ENCODE peak calls at places on chromosomes 12 and 14, in eight cellular contexts. One of them, this sample, is unnamed.

GRCh38 chr12:56836800-56837663 is 73.9 kb downstream of the HSD17B6 start:
- DNase-seq in pancreas: no peak
- DNase-seq in GM23248: peak; percentile 92
- DNase-seq in CD8-positive, alpha-beta memory T cell: no peak
- DNase-seq in cardiac muscle cell: peak; percentile 76
- DNase-seq in HCT116: no peak
- DNase-seq in aorta: no peak
- DNase-seq in Karpas-422: peak; percentile 61
- DNase-seq in this sample: no peak

GRCh38 chr12:123264642-123265041 is 7.0 kb downstream of the CDK2AP1 start:
- DNase-seq in pancreas: no peak
- DNase-seq in GM23248: no peak
- DNase-seq in CD8-positive, alpha-beta memory T cell: no peak
- DNase-seq in cardiac muscle cell: no peak
- DNase-seq in HCT116: no peak
- DNase-seq in aorta: no peak
- DNase-seq in Karpas-422: peak; percentile 65
- DNase-seq in this sample: no peak

GRCh38 chr12:53596920-53597363 is 29.2 kb downstream of the ATF7 start:
- DNase-seq in pancreas: no peak
- DNase-seq in GM23248: peak; percentile 49
- DNase-seq in CD8-positive, alpha-beta memory T cell: no peak
- DNase-seq in cardiac muscle cell: peak; percentile 68
- DNase-seq in HCT116: no peak
- DNase-seq in aorta: no peak
- DNase-seq in Karpas-422: no peak
- DNase-seq in this sample: no peak

GRCh38 chr12:98635657-98636323 is 8.8 kb downstream of the IKBIP start:
- DNase-seq in pancreas: no peak
- DNase-seq in GM23248: peak; percentile 56
- DNase-seq in CD8-positive, alpha-beta memory T cell: no peak
- DNase-seq in cardiac muscle cell: peak; percentile 62
- DNase-seq in HCT116: peak; percentile 39
- DNase-seq in aorta: no peak
- DNase-seq in Karpas-422: peak; percentile 77
- DNase-seq in this sample: no peak

GRCh38 chr12:37546901-37547475 is 769.6 kb upstream of the ALG10B start:
- DNase-seq in pancreas: no peak
- DNase-seq in GM23248: no peak
- DNase-seq in CD8-positive, alpha-beta memory T cell: no peak
- DNase-seq in cardiac muscle cell: no peak
- DNase-seq in HCT116: no peak
- DNase-seq in aorta: no peak
- DNase-seq in Karpas-422: no peak
- DNase-seq in this sample: no peak

GRCh38 chr12:89571481-89572190 is 45.8 kb upstream of the POC1B start:
- DNase-seq in pancreas: no peak
- DNase-seq in GM23248: peak; percentile 81
- DNase-seq in CD8-positive, alpha-beta memory T cell: no peak
- DNase-seq in cardiac muscle cell: peak; percentile 46
- DNase-seq in HCT116: no peak
- DNase-seq in aorta: no peak
- DNase-seq in Karpas-422: no peak
- DNase-seq in this sample: no peak

GRCh38 chr12:80187660-80188090 is 88.3 kb downstream of the OTOGL start:
- DNase-seq in pancreas: no peak
- DNase-seq in GM23248: peak; percentile 41
- DNase-seq in CD8-positive, alpha-beta memory T cell: no peak
- DNase-seq in cardiac muscle cell: peak; percentile 59
- DNase-seq in HCT116: no peak
- DNase-seq in aorta: no peak
- DNase-seq in Karpas-422: no peak
- DNase-seq in this sample: no peak

GRCh38 chr12:49665384-49665783 is 41.8 kb downstream of the FMNL3 start:
- DNase-seq in pancreas: no peak
- DNase-seq in GM23248: no peak
- DNase-seq in CD8-positive, alpha-beta memory T cell: no peak
- DNase-seq in cardiac muscle cell: peak; percentile 51
- DNase-seq in HCT116: no peak
- DNase-seq in aorta: peak; percentile 55
- DNase-seq in Karpas-422: no peak
- DNase-seq in this sample: no peak

GRCh38 chr12:8698132-8698829 is 490 bp downstream of the RIMKLB start:
- DNase-seq in pancreas: peak; percentile 42
- DNase-seq in GM23248: peak; percentile 86
- DNase-seq in CD8-positive, alpha-beta memory T cell: peak; percentile 44
- DNase-seq in cardiac muscle cell: peak; percentile 46
- DNase-seq in HCT116: no peak
- DNase-seq in aorta: peak; percentile 92
- DNase-seq in Karpas-422: no peak
- DNase-seq in this sample: peak; percentile 91

GRCh38 chr14:77607741-77608302 is 8.6 kb downstream of the SPTLC2 start:
- DNase-seq in pancreas: no peak
- DNase-seq in GM23248: no peak
- DNase-seq in CD8-positive, alpha-beta memory T cell: no peak
- DNase-seq in cardiac muscle cell: no peak
- DNase-seq in HCT116: no peak
- DNase-seq in aorta: no peak
- DNase-seq in Karpas-422: no peak
- DNase-seq in this sample: no peak

GRCh38 chr14:20332946-20333782 is at the start of gene CCNB1IP1:
- DNase-seq in pancreas: peak; percentile 64
- DNase-seq in GM23248: peak; percentile 86
- DNase-seq in CD8-positive, alpha-beta memory T cell: peak; percentile 53
- DNase-seq in cardiac muscle cell: peak; percentile 92
- DNase-seq in HCT116: peak; percentile 91
- DNase-seq in aorta: peak; percentile 79
- DNase-seq in Karpas-422: peak; percentile 96
- DNase-seq in this sample: peak; percentile 46

GRCh38 chr14:50335989-50336391 is 23.9 kb downstream of the DMAC2L start:
- DNase-seq in pancreas: no peak
- DNase-seq in GM23248: peak; percentile 44
- DNase-seq in CD8-positive, alpha-beta memory T cell: no peak
- DNase-seq in cardiac muscle cell: peak; percentile 71
- DNase-seq in HCT116: no peak
- DNase-seq in aorta: no peak
- DNase-seq in Karpas-422: no peak
- DNase-seq in this sample: no peak

GRCh38 chr12:46269429-46270241 is 792 bp upstream of the SLC38A1 start:
- DNase-seq in pancreas: no peak
- DNase-seq in GM23248: peak; percentile 2
- DNase-seq in CD8-positive, alpha-beta memory T cell: peak; percentile 45
- DNase-seq in cardiac muscle cell: no peak
- DNase-seq in HCT116: no peak
- DNase-seq in aorta: no peak
- DNase-seq in Karpas-422: peak; percentile 65
- DNase-seq in this sample: peak; percentile 75

GRCh38 chr14:74414380-74414779 is 11.6 kb downstream of the SYNDIG1L start:
- DNase-seq in pancreas: no peak
- DNase-seq in GM23248: no peak
- DNase-seq in CD8-positive, alpha-beta memory T cell: no peak
- DNase-seq in cardiac muscle cell: no peak
- DNase-seq in HCT116: no peak
- DNase-seq in aorta: no peak
- DNase-seq in Karpas-422: no peak
- DNase-seq in this sample: no peak

GRCh38 chr12:8609061-8609570 is 3.5 kb downstream of the AICDA start:
- DNase-seq in pancreas: no peak
- DNase-seq in GM23248: peak; percentile 66
- DNase-seq in CD8-positive, alpha-beta memory T cell: no peak
- DNase-seq in cardiac muscle cell: peak; percentile 67
- DNase-seq in HCT116: peak; percentile 35
- DNase-seq in aorta: no peak
- DNase-seq in Karpas-422: peak; percentile 76
- DNase-seq in this sample: no peak

GRCh38 chr14:87503711-87504110 is 489.3 kb downstream of the GALC start:
- DNase-seq in pancreas: no peak
- DNase-seq in GM23248: no peak
- DNase-seq in CD8-positive, alpha-beta memory T cell: no peak
- DNase-seq in cardiac muscle cell: no peak
- DNase-seq in HCT116: no peak
- DNase-seq in aorta: no peak
- DNase-seq in Karpas-422: no peak
- DNase-seq in this sample: no peak

GRCh38 chr12:105292705-105293104 is 37.8 kb upstream of the C12orf75 start:
- DNase-seq in pancreas: no peak
- DNase-seq in GM23248: peak; percentile 33
- DNase-seq in CD8-positive, alpha-beta memory T cell: no peak
- DNase-seq in cardiac muscle cell: peak; percentile 48
- DNase-seq in HCT116: no peak
- DNase-seq in aorta: no peak
- DNase-seq in Karpas-422: no peak
- DNase-seq in this sample: no peak

GRCh38 chr12:116659771-116660481 is 77.9 kb downstream of the SPRING1 start:
- DNase-seq in pancreas: no peak
- DNase-seq in GM23248: peak; percentile 52
- DNase-seq in CD8-positive, alpha-beta memory T cell: no peak
- DNase-seq in cardiac muscle cell: peak; percentile 28
- DNase-seq in HCT116: peak; percentile 65
- DNase-seq in aorta: peak; percentile 72
- DNase-seq in Karpas-422: no peak
- DNase-seq in this sample: no peak

GRCh38 chr12:112998997-112999767 is 20.9 kb downstream of the OAS2 start:
- DNase-seq in pancreas: no peak
- DNase-seq in GM23248: no peak
- DNase-seq in CD8-positive, alpha-beta memory T cell: no peak
- DNase-seq in cardiac muscle cell: no peak
- DNase-seq in HCT116: no peak
- DNase-seq in aorta: no peak
- DNase-seq in Karpas-422: no peak
- DNase-seq in this sample: no peak

GRCh38 chr14:26415618-26416123 is 182.2 kb downstream of the NOVA1 start:
- DNase-seq in pancreas: peak; percentile 7
- DNase-seq in GM23248: peak; percentile 48
- DNase-seq in CD8-positive, alpha-beta memory T cell: no peak
- DNase-seq in cardiac muscle cell: no peak
- DNase-seq in HCT116: no peak
- DNase-seq in aorta: peak; percentile 55
- DNase-seq in Karpas-422: no peak
- DNase-seq in this sample: no peak

GRCh38 chr12:110733857-110734373 is 8.8 kb downstream of the PPP1CC start:
- DNase-seq in pancreas: no peak
- DNase-seq in GM23248: no peak
- DNase-seq in CD8-positive, alpha-beta memory T cell: no peak
- DNase-seq in cardiac muscle cell: no peak
- DNase-seq in HCT116: no peak
- DNase-seq in aorta: no peak
- DNase-seq in Karpas-422: no peak
- DNase-seq in this sample: no peak

GRCh38 chr14:52220924-52221802 is 46.3 kb upstream of the PTGDR start:
- DNase-seq in pancreas: no peak
- DNase-seq in GM23248: no peak
- DNase-seq in CD8-positive, alpha-beta memory T cell: no peak
- DNase-seq in cardiac muscle cell: no peak
- DNase-seq in HCT116: no peak
- DNase-seq in aorta: no peak
- DNase-seq in Karpas-422: no peak
- DNase-seq in this sample: no peak

GRCh38 chr12:115424003-115424402 is 740.0 kb upstream of the TBX3 start:
- DNase-seq in pancreas: no peak
- DNase-seq in GM23248: no peak
- DNase-seq in CD8-positive, alpha-beta memory T cell: no peak
- DNase-seq in cardiac muscle cell: no peak
- DNase-seq in HCT116: no peak
- DNase-seq in aorta: no peak
- DNase-seq in Karpas-422: no peak
- DNase-seq in this sample: no peak
- H3K4me1 ChIP-seq in pancreas: no peaks in the 10 kb centered on the region
- H3K4me1 ChIP-seq in GM23248: no peaks in the 10 kb centered on the region
- H3K4me1 ChIP-seq in CD8-positive, alpha-beta memory T cell: no peaks in the 10 kb centered on the region
- H3K4me1 ChIP-seq in cardiac muscle cell: peaks cover 23% of the 10 kb centered on the region
- H3K4me1 ChIP-seq in HCT116: no peaks in the 10 kb centered on the region
- H3K4me1 ChIP-seq in aorta: no peaks in the 10 kb centered on the region
- H3K4me1 ChIP-seq in Karpas-422: no peaks in the 10 kb centered on the region
- H3K4me1 ChIP-seq in this sample: no peaks in the 10 kb centered on the region

DNA sequence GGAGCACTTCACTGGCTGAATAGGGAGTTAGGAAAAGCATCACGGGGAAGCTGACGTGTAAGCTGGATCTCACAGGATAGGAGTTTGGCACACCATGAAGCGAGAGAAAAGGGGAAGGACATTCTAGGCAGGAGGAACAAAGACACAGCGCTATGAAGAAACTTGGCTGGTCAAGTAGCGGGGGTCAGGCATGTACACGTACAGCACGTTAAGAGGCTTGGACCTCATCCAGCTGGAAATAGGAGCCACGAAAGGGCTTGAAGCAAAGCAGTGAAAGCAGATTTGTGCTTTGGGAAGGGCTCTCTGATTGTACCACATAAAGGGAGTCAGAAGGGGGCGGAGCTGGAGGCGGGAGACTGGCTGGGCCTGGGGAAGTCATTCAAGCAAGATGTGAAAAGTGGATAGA is 19.6 kb upstream of the GALNT8 start:
- DNase-seq in pancreas: no peak
- DNase-seq in GM23248: no peak
- DNase-seq in CD8-positive, alpha-beta memory T cell: no peak
- DNase-seq in cardiac muscle cell: peak; percentile 92
- DNase-seq in HCT116: no peak
- DNase-seq in aorta: no peak
- DNase-seq in Karpas-422: no peak
- DNase-seq in this sample: peak; percentile 50
- H3K27ac ChIP-seq in pancreas: no peak overlapping the region
- H3K27ac ChIP-seq in GM23248: no peak overlapping the region
- H3K27ac ChIP-seq in CD8-positive, alpha-beta memory T cell: no peak overlapping the region
- H3K27ac ChIP-seq in cardiac muscle cell: no peak overlapping the region
- H3K27ac ChIP-seq in HCT116: no peak overlapping the region
- H3K27ac ChIP-seq in aorta: no peak overlapping the region
- H3K27ac ChIP-seq in Karpas-422: no peak overlapping the region
- H3K27ac ChIP-seq in this sample: no peak overlapping the region

GRCh38 chr14:105467942-105468471 is 6.6 kb upstream of the CRIP2 start:
- DNase-seq in pancreas: no peak
- DNase-seq in GM23248: no peak
- DNase-seq in CD8-positive, alpha-beta memory T cell: no peak
- DNase-seq in cardiac muscle cell: no peak
- DNase-seq in HCT116: no peak
- DNase-seq in aorta: no peak
- DNase-seq in Karpas-422: no peak
- DNase-seq in this sample: no peak
- H3K4me1 ChIP-seq in pancreas: peaks cover 11% of the 10 kb centered on the region
- H3K4me1 ChIP-seq in GM23248: no peaks in the 10 kb centered on the region
- H3K4me1 ChIP-seq in CD8-positive, alpha-beta memory T cell: no peaks in the 10 kb centered on the region
- H3K4me1 ChIP-seq in cardiac muscle cell: peaks cover 68% of the 10 kb centered on the region
- H3K4me1 ChIP-seq in HCT116: peaks cover 25% of the 10 kb centered on the region
- H3K4me1 ChIP-seq in aorta: no peaks in the 10 kb centered on the region
- H3K4me1 ChIP-seq in Karpas-422: peaks cover 56% of the 10 kb centered on the region
- H3K4me1 ChIP-seq in this sample: peaks cover 23% of the 10 kb centered on the region

DNA sequence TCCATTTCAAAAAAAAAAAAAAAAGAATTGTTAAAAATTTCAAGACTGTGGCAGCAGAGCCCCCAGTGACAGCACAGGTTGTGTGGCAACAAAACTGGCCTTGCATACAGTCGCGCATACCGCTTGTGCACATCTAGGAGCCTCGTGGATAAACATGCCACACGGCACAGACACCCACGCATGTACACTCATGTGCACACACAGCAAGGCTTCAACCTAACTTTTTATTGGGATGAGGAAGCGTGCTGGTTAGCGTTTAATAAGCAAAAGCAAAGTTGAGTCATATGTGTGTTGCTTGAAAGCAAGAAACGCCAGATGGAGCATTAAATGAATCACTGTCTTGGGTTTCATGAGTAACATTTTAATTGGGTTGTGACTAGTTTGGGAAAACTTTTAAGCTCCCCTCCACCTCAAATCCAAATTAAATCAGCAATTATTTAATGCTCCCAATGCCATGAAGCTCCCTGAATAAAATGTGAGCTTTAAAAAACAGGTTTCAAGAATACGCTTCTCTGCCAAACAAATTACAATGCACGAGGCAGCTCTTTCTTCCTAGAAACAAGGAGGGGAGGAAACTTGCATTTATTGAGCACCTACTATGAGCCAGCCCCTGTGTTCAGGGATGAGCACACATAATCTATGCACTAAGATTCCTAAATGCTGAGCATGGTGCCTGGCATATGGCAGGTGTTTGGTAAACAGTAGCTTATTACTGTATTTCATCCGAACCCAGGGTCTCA is 35.7 kb upstream of the EML1 start:
- DNase-seq in pancreas: no peak
- DNase-seq in GM23248: peak; percentile 100
- DNase-seq in CD8-positive, alpha-beta memory T cell: no peak
- DNase-seq in cardiac muscle cell: peak; percentile 71
- DNase-seq in HCT116: peak; percentile 66
- DNase-seq in aorta: peak; percentile 61
- DNase-seq in Karpas-422: no peak
- DNase-seq in this sample: no peak
- H3K27ac ChIP-seq in pancreas: no peak overlapping the region
- H3K27ac ChIP-seq in GM23248: peak overlapping the region; percentile 97
- H3K27ac ChIP-seq in CD8-positive, alpha-beta memory T cell: no peak overlapping the region
- H3K27ac ChIP-seq in cardiac muscle cell: no peak overlapping the region
- H3K27ac ChIP-seq in HCT116: no peak overlapping the region
- H3K27ac ChIP-seq in aorta: no peak overlapping the region
- H3K27ac ChIP-seq in Karpas-422: no peak overlapping the region
- H3K27ac ChIP-seq in this sample: no peak overlapping the region